ENCODE peak calls at places on chromosomes 5 and 9, in seven cellular contexts. Z, W, B, X, V, S and E are unnamed samples.

GRCh38 chr9:108163321-108164005 is 673.9 kb upstream of the KLF4 start:
- DNase-seq in V (no peak), S (no peak), X (no peak), W (peak), Z (no peak), B (no peak), E (no peak)

GRCh38 chr9:90915693-90916092 is 114.1 kb downstream of the SYK start:
- DNase-seq in S (peak), W (peak), X (peak), Z (peak), V (no peak), B (no peak), E (no peak)

GRCh38 chr5:152113401-152113800 is 188.8 kb upstream of the GLRA1 start:
- DNase-seq in W (no peak), B (no peak), X (no peak), Z (no peak), V (no peak), S (no peak), E (no peak)

GRCh38 chr9:109242751-109243150 is 75.7 kb upstream of the FRRS1L start:
- DNase-seq in V (no peak), Z (no peak), S (no peak), B (no peak), X (no peak), W (no peak), E (no peak)

GRCh38 chr5:68178579-68178978 is 37.0 kb upstream of the PIK3R1 start:
- DNase-seq in B (no peak), W (peak), Z (no peak), S (peak), V (no peak), X (no peak), E (no peak)

GRCh38 chr5:35990941-35991592 is at the start of gene UGT3A1:
- DNase-seq in B (peak), W (no peak), S (no peak), Z (no peak), V (no peak), X (no peak), E (peak)

GRCh38 chr5:153860482-153860881 is 178.2 kb downstream of the FAM114A2 start:
- DNase-seq in V (no peak), W (no peak), X (no peak), B (no peak), Z (no peak), S (no peak), E (peak)

GRCh38 chr9:22165144-22165543 is 156.0 kb upstream of the CDKN2B start:
- DNase-seq in X (no peak), S (no peak), W (peak), B (no peak), Z (no peak), V (no peak), E (no peak)

GRCh38 chr9:114619205-114619758 is 8.2 kb downstream of the TMEM268 start:
- DNase-seq in V (peak), W (no peak), X (peak), S (peak), Z (no peak), B (no peak), E (no peak)

GRCh38 chr5:133878236-133878555 is 90.2 kb downstream of the C5orf15 start:
- DNase-seq in B (no peak), V (no peak), S (no peak), X (no peak), W (no peak), Z (no peak), E (no peak)

GRCh38 chr5:151023047-151023615 is 2.7 kb downstream of the GPX3 start:
- DNase-seq in W (peak), V (peak), B (no peak), X (no peak), S (no peak), Z (no peak), E (no peak)

GRCh38 chr9:131197160-131197911 is 72.0 kb downstream of the NUP214 start:
- DNase-seq in V (no peak), W (no peak), X (no peak), B (no peak), S (no peak), Z (no peak), E (no peak)

GRCh38 chr5:90473321-90474234 is 993 bp downstream of the MBLAC2 start:
- DNase-seq in Z (peak), S (peak), W (peak), B (no peak), V (peak), X (peak), E (peak)

GRCh38 chr5:115460476-115460875 is 84.1 kb downstream of the FEM1C start:
- DNase-seq in Z (no peak), V (peak), X (peak), B (no peak), S (no peak), W (peak), E (no peak)

GRCh38 chr5:54691644-54692043 is 174.1 kb downstream of the SNX18 start:
- DNase-seq in V (no peak), S (no peak), X (no peak), Z (no peak), W (no peak), B (no peak), E (no peak)